ENCODE peak calls at places on chromosomes 2 and 18, in eight cellular contexts. U, M, G, N, Q, I, Y and F are unnamed samples. For H3K36me3, the result is how much of the 10 kb centered on the place peaks cover.

GRCh38 chr2:16397681-16398475 is 267.8 kb downstream of the CYRIA start:
- DNase-seq in U (no peak), M (no peak), G (no peak), N (no peak), Q (no peak), I (no peak), Y (no peak), F (no peak)

GRCh38 chr2:240994161-240994896 is 4.1 kb upstream of the SNED1 start:
- DNase-seq in U (no peak), M (no peak), G (peak), N (no peak), Q (peak), I (no peak), Y (no peak), F (no peak)

GRCh38 chr2:222736301-222736700 is 64.8 kb downstream of the MOGAT1 start:
- DNase-seq in U (no peak), M (no peak), G (no peak), N (no peak), Q (no peak), I (no peak), Y (no peak), F (no peak)

GRCh38 chr18:48827321-48828200 is 123.2 kb downstream of the SMAD7 start:
- DNase-seq in U (no peak), M (peak), G (peak), N (no peak), Q (peak), I (no peak), Y (no peak), F (no peak)

GRCh38 chr2:200786423-200786822 is 25.3 kb upstream of the BZW1 start:
- DNase-seq in U (no peak), M (no peak), G (no peak), N (no peak), Q (no peak), I (no peak), Y (peak), F (no peak)

GRCh38 chr2:100821255-100821912 is 1.4 kb downstream of the NPAS2 start:
- DNase-seq in U (no peak), M (peak), G (no peak), N (no peak), Q (no peak), I (no peak), Y (no peak), F (no peak)

GRCh38 chr18:45464619-45465018 is 150.7 kb upstream of the SLC14A2 start:
- DNase-seq in U (peak), M (no peak), G (no peak), N (peak), Q (no peak), I (no peak), Y (no peak), F (no peak)

GRCh38 chr18:21669736-21670135 is 34.8 kb downstream of the ABHD3 start:
- DNase-seq in U (no peak), M (no peak), G (no peak), N (no peak), Q (no peak), I (no peak), Y (peak), F (no peak)

GRCh38 chr2:225030089-225030653 is 12.1 kb downstream of the DOCK10 start:
- DNase-seq in U (no peak), M (no peak), G (no peak), N (no peak), Q (no peak), I (no peak), Y (no peak), F (no peak)

GRCh38 chr2:20596973-20597867 is 53.7 kb downstream of the HS1BP3 start:
- DNase-seq in U (peak), M (no peak), G (peak), N (peak), Q (peak), I (no peak), Y (no peak), F (no peak)

GRCh38 chr2:181574321-181574720 is 82.6 kb downstream of the CERKL start:
- DNase-seq in U (no peak), M (no peak), G (no peak), N (no peak), Q (peak), I (no peak), Y (no peak), F (no peak)

GRCh38 chr2:181575024-181575649 is 81.8 kb downstream of the CERKL start:
- DNase-seq in U (no peak), M (no peak), G (no peak), N (no peak), Q (no peak), I (no peak), Y (no peak), F (no peak)

GRCh38 chr2:181570833-181571661 is 85.9 kb downstream of the CERKL start:
- DNase-seq in U (no peak), M (no peak), G (no peak), N (no peak), Q (no peak), I (no peak), Y (no peak), F (no peak)

GRCh38 chr2:181575650-181576025 is 81.3 kb downstream of the CERKL start:
- DNase-seq in U (no peak), M (no peak), G (no peak), N (no peak), Q (no peak), I (no peak), Y (no peak), F (no peak)

DNA sequence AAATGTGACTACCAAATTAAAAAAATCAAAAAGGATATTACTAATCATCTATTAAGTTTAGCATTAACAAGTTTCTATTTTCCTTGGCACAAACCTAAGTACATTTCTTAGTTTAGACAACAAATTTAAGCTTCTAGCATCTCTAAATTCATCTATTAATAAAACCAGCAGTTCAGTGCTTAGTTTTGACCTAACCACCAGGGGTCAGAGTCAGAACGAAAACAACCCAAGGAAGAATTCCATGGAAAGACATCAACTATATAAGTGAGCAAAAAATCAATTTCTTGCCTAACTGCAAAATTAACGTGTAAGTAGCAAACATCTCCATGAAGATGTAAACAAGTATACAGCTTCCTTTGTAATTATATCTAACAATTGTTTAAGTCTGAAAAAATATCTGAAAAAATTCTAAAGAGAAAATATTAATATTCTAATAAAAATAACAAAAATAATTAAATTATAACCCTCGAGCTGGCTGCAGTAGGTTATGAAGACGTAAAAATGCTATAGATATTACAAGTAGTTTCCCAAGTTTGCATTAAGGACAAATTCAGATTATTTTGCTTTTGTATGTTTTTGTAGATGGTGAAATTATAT is 83.7 kb downstream of the CERKL start:
- DNase-seq in U (no peak), M (peak), G (no peak), N (no peak), Q (no peak), I (no peak), Y (peak), F (peak)
- TF ChIP-seq CTCF in U (peak), M (peak), G (peak), N (peak), Q (peak), I (peak), Y (peak), F (peak)

DNA sequence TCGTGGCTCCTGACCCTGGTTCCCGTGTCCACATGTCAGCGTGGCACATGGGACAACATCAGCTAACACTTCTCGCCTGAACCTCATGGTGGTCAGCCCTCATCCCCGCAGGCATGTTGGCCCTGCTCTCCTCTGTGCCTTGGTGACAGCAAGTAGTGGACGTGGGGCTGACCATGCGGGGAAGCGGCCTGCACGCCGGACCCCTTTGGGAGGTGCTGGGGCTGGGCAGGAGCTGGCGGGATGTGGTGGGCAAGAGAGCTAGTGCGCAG is 249.5 kb downstream of the TWIST2 start:
- DNase-seq in U (no peak), M (no peak), G (no peak), N (no peak), Q (no peak), I (no peak), Y (no peak), F (no peak)
- H3K36me3 ChIP-seq in U (under half), M (under half), G (under half), N (under half), Q (under half), I (under half), Y (under half), F (under half)

GRCh38 chr2:38512211-38512610 is 90.5 kb downstream of the HNRNPLL start:
- DNase-seq in U (no peak), M (no peak), G (no peak), N (no peak), Q (no peak), I (no peak), Y (no peak), F (no peak)
- TF ChIP-seq CTCF in U (no peak), M (no peak), G (no peak), N (no peak), Q (no peak), I (no peak), Y (no peak), F (no peak)

GRCh38 chr2:67702284-67702683 is 305.2 kb downstream of the ETAA1 start:
- DNase-seq in U (no peak), M (no peak), G (no peak), N (no peak), Q (no peak), I (no peak), Y (no peak), F (no peak)
- H3K36me3 ChIP-seq in U (under half), M (under half), G (under half), N (under half), Q (under half), I (under half), Y (under half), F (under half)